ENCODE peak calls at places on chromosomes 13 and 19, in ten cellular contexts. L is Peyer's patch, M is upper lobe of left lung, S is uterus, T is right lobe of liver, D is IMR-90, Z is thyroid gland, B is heart left ventricle, H is esophagus muscularis mucosa, R is endothelial cell of umbilical vein. O is an unnamed sample. For H3K9me3, the result is how much of the 10 kb centered on the place peaks cover.

GRCh38 chr19:7871530-7872305 is 2.5 kb downstream of the PRR36 start:
- DNase-seq in L (peak), M (peak), B (peak), H (no peak), S (peak), Z (peak), T (peak), R (peak), D (peak), O (no peak)

GRCh38 chr19:18775586-18776287 is 15.4 kb downstream of the COMP start:
- DNase-seq in T (no peak), Z (no peak), H (no peak), M (peak), D (peak), L (no peak), R (no peak), S (no peak), B (peak), O (no peak)

GRCh38 chr13:78413887-78414553 is 189.3 kb downstream of the POU4F1 start:
- DNase-seq in Z (no peak), T (no peak), L (no peak), D (no peak), M (no peak), R (no peak), B (no peak), S (no peak), H (no peak), O (no peak)

GRCh38 chr13:97822377-97822776 is 131.1 kb upstream of the IPO5 start:
- DNase-seq in Z (no peak), H (no peak), S (no peak), T (no peak), B (no peak), L (no peak), M (no peak), R (no peak), D (no peak), O (no peak)

GRCh38 chr19:17687857-17688784 is at the start of gene UNC13A:
- DNase-seq in L (no peak), M (peak), S (no peak), R (no peak), Z (peak), T (no peak), B (peak), H (no peak), D (peak), O (no peak)

GRCh38 chr19:2627319-2627829 is 75.1 kb downstream of the GNG7 start:
- DNase-seq in R (peak), Z (peak), B (peak), S (peak), L (peak), T (peak), M (peak), D (peak), H (peak), O (peak)

GRCh38 chr19:40598918-40599307 is 2.3 kb upstream of the LTBP4 start:
- DNase-seq in H (no peak), D (no peak), Z (no peak), B (no peak), M (no peak), R (no peak), L (no peak), T (no peak), S (no peak), O (no peak)

GRCh38 chr13:50466554-50466953 is 376.9 kb downstream of the DLEU7 start:
- DNase-seq in S (peak), L (no peak), B (no peak), T (no peak), H (no peak), R (no peak), M (peak), Z (no peak), D (no peak), O (no peak)

GRCh38 chr19:46766569-46767317 is 20.5 kb upstream of the STRN4 start:
- DNase-seq in R (peak), T (no peak), S (no peak), L (peak), B (peak), D (no peak), M (no peak), Z (peak), H (no peak), O (no peak)

GRCh38 chr13:51590966-51591627 is 6.8 kb downstream of the WDFY2 start:
- DNase-seq in Z (peak), L (no peak), R (peak), S (peak), M (no peak), D (peak), B (no peak), H (no peak), T (no peak), O (peak)

GRCh38 chr19:5156231-5156986 is 184.2 kb downstream of the PTPRS start:
- DNase-seq in T (no peak), M (peak), B (peak), D (no peak), H (no peak), Z (no peak), L (no peak), S (no peak), R (no peak), O (no peak)

GRCh38 chr13:71515639-71516038 is 351.4 kb downstream of the DACH1 start:
- DNase-seq in L (no peak), M (no peak), Z (no peak), B (no peak), D (no peak), R (peak), S (no peak), T (no peak), H (no peak), O (no peak)

GRCh38 chr13:93867481-93867880 is 612.0 kb downstream of the DCT start:
- DNase-seq in T (no peak), M (no peak), R (no peak), S (no peak), Z (no peak), L (no peak), B (no peak), H (no peak), D (peak), O (no peak)

GRCh38 chr13:109698779-109699178 is 87.6 kb downstream of the IRS2 start:
- DNase-seq in R (no peak), T (no peak), M (no peak), L (no peak), S (no peak), D (peak), H (no peak), Z (no peak), B (no peak), O (no peak)
- H3K27ac ChIP-seq in R (no peak), T (no peak), M (no peak), L (no peak), S (no peak), D (no peak), H (no peak), Z (no peak), B (no peak), O (no peak)

GRCh38 chr13:33940898-33941297 is 122.9 kb downstream of the RFC3 start:
- DNase-seq in M (no peak), L (no peak), D (peak), H (no peak), S (no peak), R (peak), B (no peak), T (no peak), Z (no peak), O (no peak)
- TF ChIP-seq POLR2A in M (no peak), L (no peak), D (no peak), H (no peak), S (no peak), R (no peak), B (no peak), T (no peak), Z (no peak), O (no peak)

GRCh38 chr13:41930154-41930553 is 30.8 kb downstream of the VWA8 start:
- DNase-seq in D (no peak), L (no peak), Z (no peak), B (no peak), T (no peak), M (no peak), H (no peak), R (no peak), S (no peak), O (no peak)

GRCh38 chr13:41919031-41919740 is 41.7 kb downstream of the VWA8 start:
- DNase-seq in Z (no peak), R (no peak), M (no peak), L (no peak), H (no peak), S (no peak), T (no peak), D (no peak), B (no peak), O (no peak)

GRCh38 chr13:41919741-41920487 is 41.0 kb downstream of the VWA8 start:
- DNase-seq in Z (no peak), S (no peak), H (no peak), M (no peak), B (no peak), T (no peak), R (no peak), L (no peak), D (no peak), O (no peak)

GRCh38 chr13:41925014-41925413 is 35.9 kb downstream of the VWA8 start:
- DNase-seq in R (no peak), Z (no peak), L (no peak), M (no peak), T (no peak), B (no peak), H (no peak), S (no peak), D (no peak), O (no peak)
- H3K9me3 ChIP-seq in R (under half), Z (under half), L (under half), M (under half), T (under half), B (under half), H (under half), S (under half), D (under half), O (under half)

GRCh38 chr19:873084-874019 is 13.9 kb downstream of the CFD start:
- DNase-seq in L (no peak), S (no peak), Z (no peak), M (peak), R (no peak), T (no peak), H (no peak), B (no peak), D (peak), O (no peak)

GRCh38 chr19:870314-870713 is 10.8 kb downstream of the CFD start:
- DNase-seq in B (no peak), L (no peak), R (no peak), T (no peak), D (no peak), M (no peak), H (no peak), S (no peak), Z (no peak), O (no peak)

GRCh38 chr19:872266-872951 is 12.9 kb downstream of the CFD start:
- DNase-seq in L (peak), M (peak), T (no peak), Z (no peak), H (no peak), B (peak), S (no peak), D (peak), R (peak), O (peak)

GRCh38 chr19:870963-871401 is 11.5 kb downstream of the CFD start:
- DNase-seq in L (no peak), S (no peak), D (peak), H (no peak), B (peak), R (no peak), T (no peak), M (peak), Z (peak), O (no peak)

GRCh38 chr19:871446-872265 is 12.2 kb downstream of the CFD start:
- DNase-seq in L (no peak), T (no peak), M (no peak), S (no peak), D (peak), Z (no peak), R (no peak), H (no peak), B (no peak), O (no peak)
- H3K27ac ChIP-seq in L (peak), T (no peak), M (no peak), S (peak), D (no peak), Z (no peak), R (no peak), H (peak), B (no peak), O (no peak)

DNA sequence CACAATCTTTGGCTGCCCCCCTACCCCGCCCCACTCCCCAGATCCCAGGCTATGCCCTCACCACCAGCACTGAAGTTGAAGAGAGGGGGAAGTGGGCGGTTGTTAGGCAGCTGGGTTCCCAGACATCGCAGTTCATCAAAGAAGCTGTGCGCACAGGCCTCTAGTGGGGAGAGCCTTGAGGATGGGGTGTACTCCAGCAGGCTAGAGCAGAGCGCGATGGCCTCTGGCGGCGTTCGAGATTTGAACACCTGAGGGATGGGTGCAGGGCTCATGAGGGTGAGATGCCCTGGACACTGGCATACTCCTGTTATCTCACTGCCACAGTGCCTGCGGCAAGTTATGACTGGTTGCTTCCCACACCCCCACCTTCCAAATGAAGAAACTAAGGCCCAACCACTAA is 10.0 kb downstream of the GSK3A start:
- DNase-seq in D (no peak), H (no peak), L (no peak), S (no peak), T (no peak), R (no peak), M (no peak), Z (no peak), B (no peak), O (no peak)
- TF ChIP-seq POLR2A in D (no peak), H (no peak), L (no peak), S (no peak), T (no peak), R (no peak), M (no peak), Z (no peak), B (no peak), O (no peak)

GRCh38 chr13:55090612-55091011 is 2050.1 kb upstream of the PRR20A start:
- DNase-seq in H (no peak), Z (no peak), R (no peak), M (no peak), D (no peak), L (no peak), B (no peak), T (no peak), S (no peak), O (no peak)
- H3K9me3 ChIP-seq in H (under half), Z (under half), R (under half), M (under half), D (under half), L (under half), B (under half), T (under half), S (under half), O (under half)